ENCODE peak calls at places on chromosomes 7 and 10, in five cellular contexts. Z is lower lobe of right lung, H is neural progenitor cell, A is hepatocyte, G is fibroblast of mammary gland. U is an unnamed sample.

GRCh38 chr7:129719980-129720732 is 108.6 kb downstream of the NRF1 start:
- DNase-seq in Z (no peak), H (no peak), A (no peak), G (no peak), U (peak)

GRCh38 chr7:77707504-77707992 is 11.3 kb downstream of the RSBN1L start:
- DNase-seq in Z (no peak), H (no peak), A (no peak), G (no peak), U (no peak)

GRCh38 chr7:22121702-22122474 is 176.2 kb upstream of the CDCA7L start:
- DNase-seq in Z (no peak), H (no peak), A (no peak), G (peak), U (no peak)

GRCh38 chr10:76547352-76547972 is 1090.1 kb downstream of the KCNMA1 start:
- DNase-seq in Z (peak), H (peak), A (peak), G (peak), U (peak)

GRCh38 chr7:24842449-24843241 is 85.4 kb upstream of the GSDME start:
- DNase-seq in Z (no peak), H (peak), A (no peak), G (peak), U (no peak)

GRCh38 chr7:5701085-5701914 is 80.2 kb downstream of the RNF216 start:
- DNase-seq in Z (no peak), H (no peak), A (no peak), G (peak), U (peak)

GRCh38 chr7:3453398-3453797 is 152.3 kb downstream of the SDK1 start:
- DNase-seq in Z (no peak), H (peak), A (no peak), G (no peak), U (no peak)

GRCh38 chr10:70493660-70494234 is 15.2 kb downstream of the PALD1 start:
- DNase-seq in Z (no peak), H (peak), A (peak), G (no peak), U (no peak)

GRCh38 chr10:1573981-1574380 is 163.3 kb downstream of the ADARB2 start:
- DNase-seq in Z (no peak), H (no peak), A (no peak), G (no peak), U (no peak)

GRCh38 chr7:27166475-27167169 is 1.3 kb upstream of the HOXA9 start:
- DNase-seq in Z (peak), H (peak), A (no peak), G (peak), U (peak)

GRCh38 chr10:124058346-124059003 is 34.9 kb downstream of the CHST15 start:
- DNase-seq in Z (no peak), H (no peak), A (no peak), G (peak), U (no peak)

GRCh38 chr7:111459757-111460280 is 102.5 kb downstream of the IMMP2L start:
- DNase-seq in Z (no peak), H (no peak), A (no peak), G (peak), U (no peak)

GRCh38 chr10:66747451-66747850 is 178.4 kb upstream of the LRRTM3 start:
- DNase-seq in Z (no peak), H (no peak), A (peak), G (peak), U (peak)

GRCh38 chr7:37400022-37400421 is 48.6 kb downstream of the ELMO1 start:
- DNase-seq in Z (no peak), H (no peak), A (no peak), G (no peak), U (no peak)

GRCh38 chr7:3650844-3651243 is 349.8 kb downstream of the SDK1 start:
- DNase-seq in Z (no peak), H (no peak), A (no peak), G (no peak), U (no peak)

GRCh38 chr10:102375867-102376266 is 19.6 kb upstream of the NFKB2 start:
- DNase-seq in Z (no peak), H (no peak), A (no peak), G (no peak), U (no peak)

GRCh38 chr10:57513637-57514036 is 754.1 kb downstream of the IPMK start:
- DNase-seq in Z (no peak), H (no peak), A (no peak), G (no peak), U (no peak)

GRCh38 chr7:19701471-19701870 is 7.4 kb downstream of the POLR1F start:
- DNase-seq in Z (no peak), H (no peak), A (no peak), G (no peak), U (no peak)

GRCh38 chr7:129066290-129067131 is 11.6 kb upstream of the TNPO3 start:
- DNase-seq in Z (no peak), H (no peak), A (peak), G (peak), U (peak)

GRCh38 chr10:109665321-109665720 is 258.0 kb downstream of the XPNPEP1 start:
- DNase-seq in Z (no peak), H (no peak), A (no peak), G (no peak), U (peak)

GRCh38 chr7:135602304-135602703 is 44.6 kb downstream of the NUP205 start:
- DNase-seq in Z (no peak), H (no peak), A (no peak), G (peak), U (peak)

GRCh38 chr7:54788664-54789063 is 29.7 kb upstream of the SEC61G start:
- DNase-seq in Z (no peak), H (peak), A (peak), G (peak), U (peak)

DNA sequence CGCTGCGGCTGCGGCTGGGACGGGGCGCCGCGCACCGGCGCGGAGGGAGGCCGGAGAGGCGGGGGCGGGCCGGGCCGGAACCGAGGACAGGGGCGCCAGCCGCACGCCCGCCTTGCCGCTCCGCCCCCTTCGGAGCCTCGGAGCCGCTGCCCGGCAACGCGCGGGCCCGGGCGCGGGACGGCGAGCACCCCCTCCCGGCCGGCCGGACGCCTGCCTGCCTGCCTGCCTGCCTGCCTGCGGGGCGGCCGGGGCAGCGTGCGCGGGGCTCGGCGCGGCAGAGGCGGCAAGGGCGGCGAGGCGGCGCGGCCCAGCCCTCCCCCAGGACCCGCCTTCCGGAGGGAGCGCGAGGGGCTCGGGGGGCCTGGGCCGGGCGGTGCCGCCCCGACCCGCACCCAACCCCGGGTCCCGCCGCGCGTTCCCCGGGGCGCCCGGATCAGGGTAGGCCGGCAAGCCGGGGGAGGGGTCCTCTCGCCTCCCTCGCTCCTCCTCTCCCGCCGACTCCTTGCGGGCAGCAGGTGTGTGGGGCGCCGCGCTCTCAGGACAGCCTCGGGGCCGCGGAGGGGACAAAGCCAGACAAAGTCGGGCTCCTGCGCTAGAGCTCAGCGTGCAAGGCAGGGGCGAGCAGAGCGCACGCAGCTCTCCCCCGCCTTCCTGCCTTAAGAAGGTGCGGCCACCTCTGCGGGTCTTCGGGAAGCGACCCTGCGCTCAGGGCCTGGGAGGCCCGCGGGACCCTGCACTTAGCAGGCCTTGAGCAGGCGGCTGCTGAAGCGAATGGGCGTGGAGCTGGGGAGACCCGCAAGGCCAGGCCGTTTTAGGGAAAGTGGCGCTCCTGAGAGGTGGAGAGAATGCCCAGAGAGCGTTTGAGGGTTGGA is at the start of gene KIAA1549:
- DNase-seq in Z (peak), H (peak), A (peak), G (peak), U (peak)
- TF ChIP-seq CTCF in Z (no peak), H (no peak), A (peak), G (no peak), U (no peak)

GRCh38 chr10:306654-307185 is 171.5 kb downstream of the ZMYND11 start:
- DNase-seq in Z (no peak), H (peak), A (no peak), G (no peak), U (no peak)
- H3K4me3 ChIP-seq in Z (no peak), H (no peak), A (no peak), G (no peak), U (no peak)

GRCh38 chr10:84659027-84659426 is 330.6 kb downstream of the CCSER2 start:
- DNase-seq in Z (no peak), H (no peak), A (no peak), G (no peak), U (no peak)
- TF ChIP-seq CTCF in Z (no peak), H (no peak), A (no peak), G (no peak), U (no peak)

GRCh38 chr10:99536400-99537254 is 3.9 kb downstream of the NKX2-3 start:
- DNase-seq in Z (no peak), H (peak), A (no peak), G (no peak), U (no peak)
- H3K4me3 ChIP-seq in Z (peak), H (peak), A (no peak), G (no peak), U (no peak)

U was measured in fibroblast of villous mesenchyme.